ENCODE peak calls at places on chromosomes 3 and 15, in nine cellular contexts. G, U, Z, Q, I, X, M, E and N are unnamed samples.

GRCh38 chr3:100221159-100221558 is 39.6 kb upstream of the TBC1D23 start:
- DNase-seq in Z (no peak), Q (no peak), E (no peak), G (no peak), I (no peak), U (no peak), X (no peak), M (no peak), N (no peak)

GRCh38 chr3:156416846-156417581 is 137.9 kb downstream of the SSR3 start:
- DNase-seq in M (no peak), X (no peak), G (no peak), U (no peak), E (no peak), I (no peak), Q (peak), Z (no peak), N (no peak)

GRCh38 chr3:4914464-4914863 is 64.8 kb upstream of the BHLHE40 start:
- DNase-seq in U (no peak), Z (no peak), X (no peak), Q (no peak), M (no peak), I (no peak), E (no peak), G (no peak), N (no peak)

GRCh38 chr3:108406063-108406660 is 104.2 kb downstream of the MYH15 start:
- DNase-seq in E (no peak), X (no peak), Z (no peak), U (no peak), Q (no peak), I (peak), G (no peak), M (no peak), N (no peak)

GRCh38 chr3:84881288-84881687 is 77.5 kb upstream of the CADM2 start:
- DNase-seq in G (no peak), M (no peak), X (no peak), E (no peak), Q (no peak), Z (no peak), U (no peak), I (no peak), N (no peak)

GRCh38 chr15:67199881-67200763 is 54.3 kb downstream of the AAGAB start:
- DNase-seq in Z (no peak), U (no peak), I (peak), M (no peak), X (no peak), Q (peak), E (no peak), G (no peak), N (no peak)

GRCh38 chr15:67066041-67067021 is 929 bp downstream of the SMAD3 start:
- DNase-seq in I (peak), E (peak), Z (no peak), Q (no peak), X (peak), M (no peak), U (no peak), G (no peak), N (peak)

GRCh38 chr15:80789296-80789695 is 10.1 kb downstream of the CEMIP start:
- DNase-seq in M (no peak), E (no peak), I (peak), G (no peak), Z (no peak), Q (peak), U (no peak), X (no peak), N (no peak)

DNA sequence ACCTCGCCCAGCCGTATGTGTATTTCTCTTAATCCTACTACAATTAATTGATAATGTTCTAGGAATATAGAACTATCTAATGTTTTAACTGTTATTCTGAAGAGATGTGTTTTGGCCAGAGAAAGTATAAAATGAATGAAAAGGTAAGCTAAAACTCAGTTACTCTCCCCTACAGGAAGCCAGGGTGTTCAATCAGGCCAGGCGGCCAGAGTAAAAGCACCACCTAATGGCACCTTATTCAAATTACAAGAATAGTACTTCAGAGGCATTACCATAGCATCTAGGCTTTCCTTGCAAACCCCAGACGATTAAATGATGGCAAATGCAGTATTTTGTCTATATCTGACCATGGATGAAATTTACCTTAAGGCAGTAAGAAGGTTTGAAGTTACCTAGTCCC is 10.4 kb downstream of the SLC12A8 start:
- DNase-seq in E (no peak), M (no peak), G (no peak), X (peak), I (peak), Z (no peak), U (no peak), Q (no peak), N (no peak)
- TF ChIP-seq CTCF in E (no peak), M (no peak), G (peak), X (peak), I (peak), Z (no peak), U (peak), Q (no peak), N (no peak)

GRCh38 chr3:152235709-152236298 is 32.9 kb upstream of the MBNL1 start:
- DNase-seq in U (peak), X (no peak), E (no peak), I (peak), Z (no peak), G (no peak), M (no peak), Q (peak), N (no peak)

GRCh38 chr3:152241142-152242067 is 27.3 kb upstream of the MBNL1 start:
- DNase-seq in E (no peak), G (no peak), Z (no peak), I (no peak), X (no peak), M (no peak), Q (peak), U (no peak), N (no peak)

GRCh38 chr3:152232679-152233078 is 36.0 kb upstream of the MBNL1 start:
- DNase-seq in U (no peak), X (no peak), G (no peak), M (no peak), Z (no peak), I (no peak), Q (no peak), E (no peak), N (no peak)

GRCh38 chr3:152234657-152235375 is 33.9 kb upstream of the MBNL1 start:
- DNase-seq in Q (no peak), E (no peak), X (no peak), M (no peak), Z (no peak), I (no peak), G (no peak), U (no peak), N (no peak)

GRCh38 chr3:152236741-152237140 is 32.0 kb upstream of the MBNL1 start:
- DNase-seq in Z (no peak), X (no peak), M (no peak), G (no peak), Q (peak), E (no peak), U (no peak), I (peak), N (no peak)
- H3K27ac ChIP-seq in Z (no peak), X (no peak), M (no peak), G (no peak), Q (no peak), E (no peak), U (peak), I (no peak), N (no peak)

GRCh38 chr3:42118762-42119361 is 27.7 kb downstream of the TRAK1 start:
- DNase-seq in U (peak), X (peak), E (no peak), Z (peak), G (no peak), M (no peak), I (peak), Q (no peak), N (no peak)
- TF ChIP-seq CTCF in U (peak), X (peak), E (no peak), Z (peak), G (peak), M (no peak), I (peak), Q (peak), N (no peak)

GRCh38 chr15:95470997-95471692 is 859.4 kb upstream of the NR2F2 start:
- DNase-seq in X (no peak), G (no peak), U (peak), Q (peak), E (peak), M (no peak), Z (no peak), I (peak), N (no peak)
- H3K27ac ChIP-seq in X (no peak), G (peak), U (peak), Q (no peak), E (peak), M (peak), Z (peak), I (no peak), N (no peak)

GRCh38 chr3:52787672-52788625 is 6.6 kb upstream of the ITIH3 start:
- DNase-seq in I (no peak), Q (no peak), U (no peak), X (no peak), G (peak), E (no peak), Z (no peak), M (no peak), N (no peak)
- TF ChIP-seq CTCF in I (no peak), Q (no peak), U (peak), X (no peak), G (no peak), E (no peak), Z (no peak), M (no peak), N (no peak)

GRCh38 chr15:41877631-41878354 is 16.1 kb downstream of the SPTBN5 start:
- DNase-seq in E (no peak), X (no peak), G (no peak), U (no peak), I (no peak), Q (no peak), Z (no peak), M (no peak), N (no peak)
- H3K27ac ChIP-seq in E (no peak), X (no peak), G (no peak), U (no peak), I (no peak), Q (no peak), Z (no peak), M (no peak), N (no peak)

GRCh38 chr15:39669671-39670070 is 88.8 kb downstream of the THBS1 start:
- DNase-seq in Z (no peak), M (no peak), G (no peak), U (no peak), I (no peak), X (no peak), Q (no peak), E (no peak), N (no peak)

GRCh38 chr15:39667382-39668127 is 86.7 kb downstream of the THBS1 start:
- DNase-seq in U (no peak), I (no peak), Q (no peak), E (no peak), M (no peak), X (no peak), Z (no peak), G (no peak), N (no peak)

GRCh38 chr15:39666671-39667070 is 85.8 kb downstream of the THBS1 start:
- DNase-seq in Q (peak), M (no peak), I (peak), X (no peak), E (no peak), U (peak), Z (no peak), G (no peak), N (no peak)

GRCh38 chr15:39670687-39671086 is 89.8 kb downstream of the THBS1 start:
- DNase-seq in M (no peak), X (no peak), I (no peak), Z (no peak), E (no peak), G (no peak), Q (no peak), U (no peak), N (no peak)

GRCh38 chr15:39668457-39668856 is 87.6 kb downstream of the THBS1 start:
- DNase-seq in X (no peak), I (no peak), E (no peak), G (no peak), M (no peak), Q (no peak), Z (no peak), U (no peak), N (no peak)
- TF ChIP-seq CTCF in X (no peak), I (no peak), E (no peak), G (no peak), M (no peak), Q (no peak), Z (no peak), U (no peak), N (no peak)

GRCh38 chr15:31457161-31457560 is 130.5 kb downstream of the KLF13 start:
- DNase-seq in G (no peak), I (no peak), U (peak), Q (no peak), X (peak), E (no peak), Z (no peak), M (peak), N (no peak)
- H3K27ac ChIP-seq in G (no peak), I (no peak), U (peak), Q (no peak), X (peak), E (no peak), Z (no peak), M (peak), N (no peak)

DNA sequence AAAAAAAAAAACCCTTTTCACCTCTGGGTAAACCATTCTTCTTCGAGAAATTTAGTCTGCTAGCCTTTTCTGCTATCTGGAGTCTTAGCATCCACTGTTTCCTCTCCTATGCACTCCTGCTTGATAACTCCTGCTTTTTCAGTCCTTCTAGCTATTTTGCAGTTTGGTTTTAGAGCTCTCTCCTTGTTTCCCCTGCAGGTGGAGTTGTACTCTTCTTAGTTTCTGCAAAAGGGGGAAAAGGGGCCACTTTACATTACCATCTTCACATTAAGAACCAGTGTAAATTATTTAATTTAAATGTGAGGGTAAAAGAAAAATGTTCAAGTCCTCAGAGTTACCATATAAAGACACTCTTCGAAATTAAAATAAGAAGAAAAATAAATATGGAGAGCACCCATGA is 23.6 kb upstream of the MYLK start:
- DNase-seq in Z (no peak), U (no peak), Q (no peak), I (no peak), E (no peak), X (no peak), M (no peak), G (no peak), N (no peak)
- TF ChIP-seq CTCF in Z (no peak), U (peak), Q (no peak), I (no peak), E (no peak), X (peak), M (no peak), G (no peak), N (no peak)

DNA sequence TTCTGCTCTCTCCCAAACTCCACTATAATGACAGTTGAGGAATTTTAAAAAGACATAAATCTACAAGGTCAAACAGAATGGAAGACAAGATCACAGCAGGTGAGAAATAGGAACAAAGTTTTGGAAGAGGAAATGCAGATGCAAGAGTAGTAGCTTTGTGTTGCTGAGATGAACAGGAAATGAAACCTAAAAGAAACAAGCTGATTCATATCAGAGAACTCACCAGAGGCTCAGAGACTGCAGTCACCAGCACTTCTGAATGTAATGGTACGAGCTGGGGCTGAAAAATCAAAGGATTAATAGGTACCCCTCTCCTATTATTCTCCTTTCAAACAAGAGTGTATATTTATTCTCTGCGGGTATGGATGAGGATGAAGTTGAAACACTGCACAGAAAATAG is 460.0 kb downstream of the RAP2B start:
- DNase-seq in G (no peak), I (no peak), E (no peak), Q (no peak), Z (no peak), X (peak), M (no peak), U (no peak), N (no peak)
- H3K27ac ChIP-seq in G (no peak), I (no peak), E (no peak), Q (no peak), Z (no peak), X (peak), M (no peak), U (no peak), N (no peak)